ENCODE peak calls at places on chromosomes 12 and 14, in nine cellular contexts. One of them, this sample, is unnamed.
A peak's percentile ranks its signal among the peaks of the same experiment; 100 is the strongest.

GRCh38 chr12:3313066-3313465 is 177.9 kb upstream of the PRMT8 start:
- DNase-seq in GM23248: peak; percentile 96
- DNase-seq in Karpas-422: no peak
- DNase-seq in GM23338: no peak
- DNase-seq in SK-N-SH: no peak
- DNase-seq in PC-3: peak; percentile 86
- DNase-seq in HCT116: no peak
- DNase-seq in PC-9: no peak
- DNase-seq in hepatocyte: no peak
- DNase-seq in this sample: no peak

GRCh38 chr12:50641566-50641965 is 122.3 kb upstream of the ATF1 start:
- DNase-seq in GM23338: peak; percentile 56
- DNase-seq in HCT116: no peak
- DNase-seq in GM23248: no peak
- DNase-seq in SK-N-SH: no peak
- DNase-seq in Karpas-422: no peak
- DNase-seq in hepatocyte: no peak
- DNase-seq in PC-9: no peak
- DNase-seq in PC-3: no peak
- DNase-seq in this sample: no peak

GRCh38 chr12:132529899-132530298 is 39.9 kb downstream of the FBRSL1 start:
- DNase-seq in GM23338: no peak
- DNase-seq in GM23248: no peak
- DNase-seq in hepatocyte: no peak
- DNase-seq in PC-3: no peak
- DNase-seq in PC-9: no peak
- DNase-seq in Karpas-422: no peak
- DNase-seq in HCT116: no peak
- DNase-seq in SK-N-SH: no peak
- DNase-seq in this sample: no peak

GRCh38 chr12:132279184-132279889 is 50.1 kb downstream of the GALNT9 start:
- DNase-seq in Karpas-422: peak; percentile 48
- DNase-seq in PC-9: no peak
- DNase-seq in hepatocyte: peak; percentile 42
- DNase-seq in PC-3: no peak
- DNase-seq in SK-N-SH: peak; percentile 77
- DNase-seq in HCT116: no peak
- DNase-seq in GM23338: peak; percentile 47
- DNase-seq in GM23248: no peak
- DNase-seq in this sample: no peak

GRCh38 chr12:75890141-75890540 is 141.4 kb downstream of the PHLDA1 start:
- DNase-seq in PC-9: no peak
- DNase-seq in hepatocyte: no peak
- DNase-seq in HCT116: no peak
- DNase-seq in GM23338: no peak
- DNase-seq in GM23248: peak; percentile 15
- DNase-seq in PC-3: no peak
- DNase-seq in Karpas-422: no peak
- DNase-seq in SK-N-SH: no peak
- DNase-seq in this sample: no peak

GRCh38 chr14:68715032-68715924 is 77.6 kb downstream of the ZFP36L1 start:
- DNase-seq in PC-9: no peak
- DNase-seq in HCT116: no peak
- DNase-seq in SK-N-SH: no peak
- DNase-seq in GM23248: peak; percentile 54
- DNase-seq in hepatocyte: no peak
- DNase-seq in GM23338: no peak
- DNase-seq in PC-3: no peak
- DNase-seq in Karpas-422: no peak
- DNase-seq in this sample: no peak

GRCh38 chr14:68469208-68469713 is 323.6 kb downstream of the ZFP36L1 start:
- DNase-seq in hepatocyte: no peak
- DNase-seq in Karpas-422: no peak
- DNase-seq in HCT116: no peak
- DNase-seq in SK-N-SH: no peak
- DNase-seq in GM23338: no peak
- DNase-seq in PC-3: no peak
- DNase-seq in PC-9: peak; percentile 63
- DNase-seq in GM23248: no peak
- DNase-seq in this sample: no peak

GRCh38 chr12:57632898-57633825 is at the start of gene B4GALNT1:
- DNase-seq in GM23248: peak; percentile 86
- DNase-seq in SK-N-SH: peak; percentile 91
- DNase-seq in PC-3: peak; percentile 79
- DNase-seq in HCT116: peak; percentile 46
- DNase-seq in GM23338: peak; percentile 88
- DNase-seq in PC-9: peak; percentile 40
- DNase-seq in Karpas-422: peak; percentile 88
- DNase-seq in hepatocyte: peak; percentile 80
- DNase-seq in this sample: peak; percentile 74

GRCh38 chr12:6336079-6336858 is 5.6 kb downstream of the TNFRSF1A start:
- DNase-seq in SK-N-SH: peak; percentile 74
- DNase-seq in Karpas-422: no peak
- DNase-seq in GM23338: peak; percentile 99
- DNase-seq in PC-9: peak; percentile 98
- DNase-seq in GM23248: peak; percentile 100
- DNase-seq in hepatocyte: peak; percentile 97
- DNase-seq in HCT116: peak; percentile 96
- DNase-seq in PC-3: peak; percentile 97
- DNase-seq in this sample: peak; percentile 64

GRCh38 chr14:96559571-96559970 is 57.4 kb downstream of the PAPOLA start:
- DNase-seq in GM23248: no peak
- DNase-seq in SK-N-SH: no peak
- DNase-seq in HCT116: no peak
- DNase-seq in PC-3: no peak
- DNase-seq in GM23338: no peak
- DNase-seq in Karpas-422: no peak
- DNase-seq in hepatocyte: no peak
- DNase-seq in PC-9: no peak
- DNase-seq in this sample: no peak

GRCh38 chr12:115070313-115070712 is 386.3 kb upstream of the TBX3 start:
- DNase-seq in hepatocyte: no peak
- DNase-seq in PC-9: no peak
- DNase-seq in Karpas-422: no peak
- DNase-seq in SK-N-SH: no peak
- DNase-seq in PC-3: peak; percentile 88
- DNase-seq in HCT116: no peak
- DNase-seq in GM23248: peak; percentile 50
- DNase-seq in GM23338: no peak
- DNase-seq in this sample: peak; percentile 6

GRCh38 chr12:25764409-25764808 is 194.1 kb upstream of the RASSF8 start:
- DNase-seq in PC-3: no peak
- DNase-seq in Karpas-422: no peak
- DNase-seq in GM23248: peak; percentile 36
- DNase-seq in GM23338: no peak
- DNase-seq in PC-9: no peak
- DNase-seq in hepatocyte: no peak
- DNase-seq in HCT116: no peak
- DNase-seq in SK-N-SH: no peak
- DNase-seq in this sample: no peak

GRCh38 chr12:38711055-38711454 is 194.3 kb downstream of the CPNE8 start:
- DNase-seq in SK-N-SH: no peak
- DNase-seq in GM23248: no peak
- DNase-seq in PC-3: no peak
- DNase-seq in PC-9: no peak
- DNase-seq in GM23338: no peak
- DNase-seq in hepatocyte: peak; percentile 8
- DNase-seq in HCT116: no peak
- DNase-seq in Karpas-422: no peak
- DNase-seq in this sample: no peak

GRCh38 chr12:38713294-38713693 is 192.1 kb downstream of the CPNE8 start:
- DNase-seq in SK-N-SH: peak; percentile 15
- DNase-seq in GM23338: no peak
- DNase-seq in hepatocyte: no peak
- DNase-seq in GM23248: no peak
- DNase-seq in Karpas-422: no peak
- DNase-seq in HCT116: no peak
- DNase-seq in PC-9: no peak
- DNase-seq in PC-3: peak; percentile 21
- DNase-seq in this sample: no peak
- H3K4me2 ChIP-seq in SK-N-SH: no peak overlapping the region
- H3K4me2 ChIP-seq in GM23338: no peak overlapping the region
- H3K4me2 ChIP-seq in hepatocyte: no peak overlapping the region
- H3K4me2 ChIP-seq in GM23248: no peak overlapping the region
- H3K4me2 ChIP-seq in Karpas-422: no peak overlapping the region
- H3K4me2 ChIP-seq in HCT116: no peak overlapping the region
- H3K4me2 ChIP-seq in PC-9: no peak overlapping the region
- H3K4me2 ChIP-seq in PC-3: no peak overlapping the region
- H3K4me2 ChIP-seq in this sample: no peak overlapping the region

DNA sequence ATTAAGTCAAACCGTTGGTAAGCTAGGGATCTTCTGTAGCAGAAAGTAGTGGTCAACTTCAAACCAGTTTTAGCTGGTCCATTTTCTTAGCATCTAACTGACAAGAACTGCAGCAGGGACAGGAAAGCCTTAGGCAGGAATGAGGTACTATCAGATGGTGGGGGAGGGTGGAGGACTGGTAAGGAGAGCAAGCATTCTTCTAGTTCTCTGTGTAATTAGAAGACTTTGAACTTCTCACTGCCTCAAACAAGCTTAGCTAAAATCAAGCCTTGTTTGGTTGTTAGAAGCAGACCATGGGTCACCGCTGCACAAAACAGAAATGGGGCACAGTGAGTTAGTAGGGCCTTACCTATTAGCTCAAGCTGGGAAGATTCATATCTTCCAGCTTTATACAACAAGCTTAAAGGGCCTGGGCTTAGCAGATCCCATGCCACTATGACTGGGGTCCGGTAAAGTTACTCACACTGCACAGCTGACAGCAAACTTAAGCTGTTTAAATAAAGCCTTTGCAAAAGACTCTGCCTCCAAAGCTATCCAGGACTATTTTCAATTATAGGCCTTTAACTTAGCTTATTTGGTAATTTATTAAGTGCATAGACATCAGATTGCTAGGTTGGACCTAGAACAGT is 73.9 kb downstream of the ACADS start:
- DNase-seq in HCT116: no peak
- DNase-seq in GM23248: no peak
- DNase-seq in hepatocyte: peak; percentile 64
- DNase-seq in Karpas-422: no peak
- DNase-seq in GM23338: peak; percentile 41
- DNase-seq in SK-N-SH: no peak
- DNase-seq in PC-3: no peak
- DNase-seq in PC-9: no peak
- DNase-seq in this sample: no peak
- H3K9me2 ChIP-seq in HCT116: no peaks in the 10 kb centered on the region
- H3K9me2 ChIP-seq in GM23248: no peaks in the 10 kb centered on the region
- H3K9me2 ChIP-seq in hepatocyte: no peaks in the 10 kb centered on the region
- H3K9me2 ChIP-seq in Karpas-422: no peaks in the 10 kb centered on the region
- H3K9me2 ChIP-seq in GM23338: no peaks in the 10 kb centered on the region
- H3K9me2 ChIP-seq in SK-N-SH: no peaks in the 10 kb centered on the region
- H3K9me2 ChIP-seq in PC-3: no peaks in the 10 kb centered on the region
- H3K9me2 ChIP-seq in PC-9: no peaks in the 10 kb centered on the region
- H3K9me2 ChIP-seq in this sample: no peaks in the 10 kb centered on the region

GRCh38 chr12:23950011-23950774 is 723 bp upstream of the SOX5 start:
- DNase-seq in GM23338: peak; percentile 42
- DNase-seq in PC-3: no peak
- DNase-seq in hepatocyte: peak; percentile 10
- DNase-seq in SK-N-SH: peak; percentile 21
- DNase-seq in Karpas-422: no peak
- DNase-seq in PC-9: no peak
- DNase-seq in GM23248: peak; percentile 1
- DNase-seq in HCT116: no peak
- DNase-seq in this sample: no peak
- H3K27ac ChIP-seq in GM23338: no peak overlapping the region
- H3K27ac ChIP-seq in PC-3: no peak overlapping the region
- H3K27ac ChIP-seq in hepatocyte: peak overlapping the region; percentile 27
- H3K27ac ChIP-seq in SK-N-SH: no peak overlapping the region
- H3K27ac ChIP-seq in Karpas-422: no peak overlapping the region
- H3K27ac ChIP-seq in PC-9: no peak overlapping the region
- H3K27ac ChIP-seq in GM23248: no peak overlapping the region
- H3K27ac ChIP-seq in HCT116: no peak overlapping the region
- H3K27ac ChIP-seq in this sample: no peak overlapping the region

GRCh38 chr12:121798807-121799174 is 5.0 kb upstream of the SETD1B start:
- DNase-seq in SK-N-SH: no peak
- DNase-seq in PC-3: no peak
- DNase-seq in GM23248: peak; percentile 18
- DNase-seq in hepatocyte: no peak
- DNase-seq in HCT116: no peak
- DNase-seq in Karpas-422: no peak
- DNase-seq in GM23338: no peak
- DNase-seq in PC-9: no peak
- DNase-seq in this sample: no peak

GRCh38 chr12:121797937-121798801 is 4.7 kb upstream of the RHOF start:
- DNase-seq in GM23338: peak; percentile 49
- DNase-seq in hepatocyte: peak; percentile 86
- DNase-seq in SK-N-SH: peak; percentile 83
- DNase-seq in Karpas-422: peak; percentile 38
- DNase-seq in GM23248: peak; percentile 37
- DNase-seq in HCT116: no peak
- DNase-seq in PC-3: peak; percentile 62
- DNase-seq in PC-9: no peak
- DNase-seq in this sample: no peak

GRCh38 chr12:121799175-121799841 is 4.5 kb upstream of the SETD1B start:
- DNase-seq in SK-N-SH: peak; percentile 75
- DNase-seq in PC-9: peak; percentile 78
- DNase-seq in GM23338: peak; percentile 61
- DNase-seq in Karpas-422: peak; percentile 78
- DNase-seq in HCT116: peak; percentile 75
- DNase-seq in PC-3: peak; percentile 84
- DNase-seq in GM23248: peak; percentile 90
- DNase-seq in hepatocyte: peak; percentile 85
- DNase-seq in this sample: peak; percentile 76

GRCh38 chr12:121795029-121795977 is 1.8 kb upstream of the RHOF start:
- DNase-seq in Karpas-422: peak; percentile 90
- DNase-seq in PC-3: peak; percentile 89
- DNase-seq in GM23338: peak; percentile 87
- DNase-seq in HCT116: peak; percentile 76
- DNase-seq in hepatocyte: peak; percentile 89
- DNase-seq in GM23248: peak; percentile 82
- DNase-seq in PC-9: peak; percentile 69
- DNase-seq in SK-N-SH: peak; percentile 86
- DNase-seq in this sample: peak; percentile 50

DNA sequence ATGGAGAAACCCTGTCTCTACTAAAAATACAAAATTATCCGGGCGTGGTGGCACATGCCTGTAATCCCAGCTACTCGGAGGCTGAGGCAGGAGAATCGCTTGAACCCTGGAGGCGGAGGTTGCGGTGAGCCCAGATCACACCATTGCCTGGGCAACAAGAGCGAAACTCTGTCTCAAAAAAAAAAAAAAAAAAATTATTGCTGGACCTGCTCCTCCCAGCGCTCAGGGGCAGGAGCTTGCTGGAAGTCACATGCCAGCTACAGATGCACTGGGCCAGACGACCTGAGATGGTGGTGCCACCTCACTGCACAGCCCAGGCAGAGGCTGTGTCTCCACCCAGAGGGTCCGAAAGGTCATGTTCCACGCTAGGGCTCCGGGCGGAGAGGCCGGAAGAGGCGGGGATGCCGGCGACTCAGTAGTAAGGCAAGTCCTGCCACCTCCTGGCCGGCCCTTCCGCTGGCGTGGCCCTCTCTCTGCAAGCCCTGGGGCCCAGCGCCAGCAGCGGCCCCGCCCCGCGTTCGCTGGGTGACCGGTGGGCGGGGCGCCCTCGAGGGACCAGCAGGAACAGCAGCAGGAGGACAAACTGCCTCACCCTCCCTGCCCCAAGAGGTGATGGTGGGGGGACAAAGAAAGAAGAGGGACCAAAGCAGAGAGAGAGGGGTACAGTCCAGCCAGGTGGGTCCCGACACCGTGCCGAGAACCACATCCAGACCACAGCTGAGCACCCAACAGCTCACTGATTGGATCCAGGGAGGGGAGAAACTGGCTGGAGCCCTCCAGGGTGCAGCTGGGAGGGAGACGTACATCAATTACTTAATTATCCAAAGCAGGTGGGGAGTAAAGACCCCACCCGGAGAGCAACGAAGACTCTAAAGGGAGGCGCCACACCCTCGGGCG is 3.6 kb upstream of the RHOF start:
- DNase-seq in SK-N-SH: peak; percentile 82
- DNase-seq in GM23338: peak; percentile 94
- DNase-seq in GM23248: peak; percentile 96
- DNase-seq in PC-9: peak; percentile 96
- DNase-seq in HCT116: peak; percentile 84
- DNase-seq in Karpas-422: no peak
- DNase-seq in PC-3: peak; percentile 97
- DNase-seq in hepatocyte: peak; percentile 96
- DNase-seq in this sample: no peak
- H3K4me2 ChIP-seq in SK-N-SH: peak overlapping the region; percentile 86
- H3K4me2 ChIP-seq in GM23338: peak overlapping the region; percentile 82
- H3K4me2 ChIP-seq in GM23248: peak overlapping the region; percentile 74
- H3K4me2 ChIP-seq in PC-9: peak overlapping the region; percentile 72
- H3K4me2 ChIP-seq in HCT116: peak overlapping the region; percentile 99
- H3K4me2 ChIP-seq in Karpas-422: no peak overlapping the region
- H3K4me2 ChIP-seq in PC-3: peak overlapping the region; percentile 93
- H3K4me2 ChIP-seq in hepatocyte: peak overlapping the region; percentile 96
- H3K4me2 ChIP-seq in this sample: no peak overlapping the region